ENCODE peak calls at places on chromosomes 16 and 17, in four cellular contexts. One of them, this sample, is unnamed.

GRCh38 chr16:49018259-49018931 is 263.2 kb downstream of the CBLN1 start:
- DNase-seq in retina: no peak
- DNase-seq in activated T-cell treated with anti-CD3 and anti-CD28 coated beads, Interleukin-2, amount 50 U/mL, for 24 hours: no peak
- DNase-seq in COR-L47: no peak
- DNase-seq in this sample: no peak

GRCh38 chr17:42928714-42929496 is 28.3 kb downstream of the G6PC1 start:
- DNase-seq in retina: no peak
- DNase-seq in activated T-cell treated with anti-CD3 and anti-CD28 coated beads, Interleukin-2, amount 50 U/mL, for 24 hours: peak
- DNase-seq in COR-L47: peak
- DNase-seq in this sample: peak

GRCh38 chr17:74325743-74326379 is at the start of gene KIF19:
- DNase-seq in retina: peak
- DNase-seq in activated T-cell treated with anti-CD3 and anti-CD28 coated beads, Interleukin-2, amount 50 U/mL, for 24 hours: peak
- DNase-seq in COR-L47: no peak
- DNase-seq in this sample: peak

GRCh38 chr16:66427036-66427446 is at the start of gene BEAN1:
- DNase-seq in retina: no peak
- DNase-seq in activated T-cell treated with anti-CD3 and anti-CD28 coated beads, Interleukin-2, amount 50 U/mL, for 24 hours: no peak
- DNase-seq in COR-L47: peak
- DNase-seq in this sample: no peak

GRCh38 chr16:2009791-2010510 is at the start of gene ZNF598:
- DNase-seq in retina: peak
- DNase-seq in activated T-cell treated with anti-CD3 and anti-CD28 coated beads, Interleukin-2, amount 50 U/mL, for 24 hours: peak
- DNase-seq in COR-L47: peak
- DNase-seq in this sample: peak

GRCh38 chr17:77884019-77884418 is 74.5 kb upstream of the TNRC6C start:
- DNase-seq in retina: peak
- DNase-seq in activated T-cell treated with anti-CD3 and anti-CD28 coated beads, Interleukin-2, amount 50 U/mL, for 24 hours: peak
- DNase-seq in COR-L47: peak
- DNase-seq in this sample: no peak

GRCh38 chr17:7969434-7969833 is 33.0 kb upstream of the GUCY2D start:
- DNase-seq in retina: no peak
- DNase-seq in activated T-cell treated with anti-CD3 and anti-CD28 coated beads, Interleukin-2, amount 50 U/mL, for 24 hours: no peak
- DNase-seq in COR-L47: no peak
- DNase-seq in this sample: no peak

GRCh38 chr16:23392223-23392600 is 60.8 kb downstream of the COG7 start:
- DNase-seq in retina: no peak
- DNase-seq in activated T-cell treated with anti-CD3 and anti-CD28 coated beads, Interleukin-2, amount 50 U/mL, for 24 hours: no peak
- DNase-seq in COR-L47: no peak
- DNase-seq in this sample: no peak

GRCh38 chr16:19232988-19233387 is 52.5 kb upstream of the CLEC19A start:
- DNase-seq in retina: no peak
- DNase-seq in activated T-cell treated with anti-CD3 and anti-CD28 coated beads, Interleukin-2, amount 50 U/mL, for 24 hours: no peak
- DNase-seq in COR-L47: no peak
- DNase-seq in this sample: no peak

GRCh38 chr17:55394357-55395021 is 27.1 kb downstream of the MMD start:
- DNase-seq in retina: no peak
- DNase-seq in activated T-cell treated with anti-CD3 and anti-CD28 coated beads, Interleukin-2, amount 50 U/mL, for 24 hours: no peak
- DNase-seq in COR-L47: no peak
- DNase-seq in this sample: no peak

GRCh38 chr17:81135503-81136283 is 29.6 kb upstream of the PVALEF start:
- DNase-seq in retina: no peak
- DNase-seq in activated T-cell treated with anti-CD3 and anti-CD28 coated beads, Interleukin-2, amount 50 U/mL, for 24 hours: no peak
- DNase-seq in COR-L47: peak
- DNase-seq in this sample: no peak

GRCh38 chr16:55711959-55712876 is 56.4 kb downstream of the SLC6A2 start:
- DNase-seq in retina: peak
- DNase-seq in activated T-cell treated with anti-CD3 and anti-CD28 coated beads, Interleukin-2, amount 50 U/mL, for 24 hours: peak
- DNase-seq in COR-L47: peak
- DNase-seq in this sample: peak

GRCh38 chr17:78351449-78352006 is 8.3 kb downstream of the SOCS3 start:
- DNase-seq in retina: peak
- DNase-seq in activated T-cell treated with anti-CD3 and anti-CD28 coated beads, Interleukin-2, amount 50 U/mL, for 24 hours: no peak
- DNase-seq in COR-L47: no peak
- DNase-seq in this sample: peak

GRCh38 chr17:71071837-71072236 is 902.5 kb downstream of the KCNJ2 start:
- DNase-seq in retina: no peak
- DNase-seq in activated T-cell treated with anti-CD3 and anti-CD28 coated beads, Interleukin-2, amount 50 U/mL, for 24 hours: no peak
- DNase-seq in COR-L47: no peak
- DNase-seq in this sample: no peak

GRCh38 chr16:87264634-87265033 is 52.6 kb downstream of the C16orf95 start:
- DNase-seq in retina: no peak
- DNase-seq in activated T-cell treated with anti-CD3 and anti-CD28 coated beads, Interleukin-2, amount 50 U/mL, for 24 hours: no peak
- DNase-seq in COR-L47: no peak
- DNase-seq in this sample: peak

This sample was measured in ELF-1.